ENCODE peak calls at places on chromosomes 11 and 22, in five cellular contexts. V, O, C, I and H are unnamed samples.

GRCh38 chr22:43592470-43592869 is 180.7 kb downstream of the MPPED1 start:
- DNase-seq in C (no peak), V (no peak), O (no peak), I (peak; percentile 77), H (no peak)

GRCh38 chr11:122808494-122808893 is 29.8 kb upstream of the CRTAM start:
- DNase-seq in I (no peak), O (peak; percentile 52), C (no peak), V (no peak), H (no peak)

GRCh38 chr11:20934521-20934920 is 265.1 kb downstream of the NELL1 start:
- DNase-seq in O (no peak), C (no peak), I (no peak), V (no peak), H (no peak)

GRCh38 chr11:62665630-62666258 is 632 bp downstream of the CSKMT start:
- DNase-seq in O (peak; percentile 41), V (peak; percentile 59), I (peak; percentile 60), C (peak; percentile 70), H (peak; percentile 57)

GRCh38 chr22:27173530-27173929 is 516.1 kb downstream of the MIAT start:
- DNase-seq in O (no peak), I (no peak), V (no peak), C (no peak), H (no peak)

GRCh38 chr11:12968101-12968500 is 41.0 kb upstream of the RASSF10 start:
- DNase-seq in C (no peak), O (no peak), I (no peak), V (no peak), H (no peak)

GRCh38 chr22:21861290-21861848 is 6.1 kb downstream of the MAPK1 start:
- DNase-seq in V (no peak), O (no peak), C (no peak), I (no peak), H (no peak)

GRCh38 chr22:48823941-48824340 is 1003.7 kb downstream of the BRD1 start:
- DNase-seq in V (no peak), O (no peak), I (no peak), C (no peak), H (no peak)

GRCh38 chr22:27885977-27886842 is 32.8 kb downstream of the PITPNB start:
- DNase-seq in C (peak; percentile 33), V (no peak), O (peak; percentile 80), I (peak; percentile 65), H (peak; percentile 38)

GRCh38 chr22:36790648-36791047 is 14.7 kb upstream of the IFT27 start:
- DNase-seq in O (no peak), C (peak; percentile 10), V (no peak), I (no peak), H (peak; percentile 44)

GRCh38 chr11:78298216-78298860 is 109.6 kb downstream of the USP35 start:
- DNase-seq in I (no peak), V (no peak), C (no peak), O (no peak), H (no peak)

GRCh38 chr11:8018742-8019631 is 31.9 kb downstream of the EIF3F start:
- DNase-seq in V (peak; percentile 55), O (peak; percentile 79), C (peak; percentile 56), I (peak; percentile 90), H (peak; percentile 57)

GRCh38 chr11:118895093-118896039 is 11.7 kb downstream of the CXCR5 start:
- DNase-seq in C (peak; percentile 73), I (peak; percentile 71), O (no peak), V (peak; percentile 47), H (peak; percentile 69)

GRCh38 chr11:19349340-19350025 is 108.7 kb upstream of the E2F8 start:
- DNase-seq in C (no peak), O (no peak), V (no peak), I (no peak), H (no peak)

GRCh38 chr22:32660292-32660691 is 141.2 kb upstream of the TIMP3 start:
- DNase-seq in V (peak; percentile 83), I (peak; percentile 92), C (peak; percentile 61), O (peak; percentile 74), H (peak; percentile 53)

GRCh38 chr22:38203090-38203810 is 1.5 kb downstream of the MAFF start:
- DNase-seq in O (no peak), I (peak; percentile 84), V (peak; percentile 76), C (peak; percentile 21), H (peak; percentile 62)

GRCh38 chr11:4178813-4179662 is 84.4 kb downstream of the RRM1 start:
- DNase-seq in I (peak; percentile 37), O (no peak), V (peak; percentile 79), C (no peak), H (no peak)

GRCh38 chr22:24525416-24526037 is 29.4 kb downstream of the GUCD1 start:
- DNase-seq in C (peak; percentile 76), V (peak; percentile 88), O (peak; percentile 88), I (peak; percentile 95), H (peak; percentile 80)